ENCODE peak calls at places on chromosomes 6 and 20, in four cellular contexts. One of them, this sample, is unnamed.

GRCh38 chr20:25237610-25238318 is 10.1 kb upstream of the PYGB start:
- DNase-seq in HEK293T: no peak
- DNase-seq in RKO: peak; percentile 100
- DNase-seq in NCI-H1048: no peak
- DNase-seq in this sample: no peak

GRCh38 chr6:89387516-89388222 is 24.4 kb downstream of the RRAGD start:
- DNase-seq in HEK293T: no peak
- DNase-seq in RKO: no peak
- DNase-seq in NCI-H1048: no peak
- DNase-seq in this sample: no peak

GRCh38 chr6:105087571-105088211 is 92.1 kb downstream of the POPDC3 start:
- DNase-seq in HEK293T: peak; percentile 45
- DNase-seq in RKO: peak; percentile 76
- DNase-seq in NCI-H1048: peak; percentile 38
- DNase-seq in this sample: no peak

GRCh38 chr6:21958428-21958827 is 338.4 kb downstream of the PRL start:
- DNase-seq in HEK293T: no peak
- DNase-seq in RKO: no peak
- DNase-seq in NCI-H1048: no peak
- DNase-seq in this sample: no peak

GRCh38 chr6:155273438-155273837 is 9.6 kb downstream of the CLDN20 start:
- DNase-seq in HEK293T: no peak
- DNase-seq in RKO: no peak
- DNase-seq in NCI-H1048: no peak
- DNase-seq in this sample: no peak

GRCh38 chr20:43722153-43722505 is 4.7 kb downstream of the GTSF1L start:
- DNase-seq in HEK293T: no peak
- DNase-seq in RKO: no peak
- DNase-seq in NCI-H1048: no peak
- DNase-seq in this sample: no peak

GRCh38 chr6:45704056-45704790 is 311.4 kb downstream of the CLIC5 start:
- DNase-seq in HEK293T: no peak
- DNase-seq in RKO: no peak
- DNase-seq in NCI-H1048: no peak
- DNase-seq in this sample: no peak

GRCh38 chr6:127924440-127924839 is 23.6 kb upstream of the THEMIS start:
- DNase-seq in HEK293T: no peak
- DNase-seq in RKO: no peak
- DNase-seq in NCI-H1048: no peak
- DNase-seq in this sample: no peak

GRCh38 chr20:57260959-57261357 is 5.5 kb downstream of the BMP7 start:
- DNase-seq in HEK293T: no peak
- DNase-seq in RKO: no peak
- DNase-seq in NCI-H1048: no peak
- DNase-seq in this sample: no peak

GRCh38 chr6:44415424-44415823 is 27.9 kb downstream of the CDC5L start:
- DNase-seq in HEK293T: no peak
- DNase-seq in RKO: no peak
- DNase-seq in NCI-H1048: no peak
- DNase-seq in this sample: no peak

GRCh38 chr6:49918787-49919186 is 45.2 kb downstream of the DEFB114 start:
- DNase-seq in HEK293T: no peak
- DNase-seq in RKO: no peak
- DNase-seq in NCI-H1048: no peak
- DNase-seq in this sample: no peak

GRCh38 chr6:169933839-169934698 is 182.6 kb downstream of the ERMARD start:
- DNase-seq in HEK293T: no peak
- DNase-seq in RKO: no peak
- DNase-seq in NCI-H1048: no peak
- DNase-seq in this sample: no peak

GRCh38 chr20:57664924-57665588 is 44.8 kb downstream of the PMEPA1 start:
- DNase-seq in HEK293T: no peak
- DNase-seq in RKO: no peak
- DNase-seq in NCI-H1048: no peak
- DNase-seq in this sample: no peak

GRCh38 chr6:3281669-3282460 is 23.1 kb downstream of the PSMG4 start:
- DNase-seq in HEK293T: no peak
- DNase-seq in RKO: no peak
- DNase-seq in NCI-H1048: no peak
- DNase-seq in this sample: no peak

GRCh38 chr6:130906736-130907381 is 79.7 kb downstream of the SMLR1 start:
- DNase-seq in HEK293T: no peak
- DNase-seq in RKO: no peak
- DNase-seq in NCI-H1048: no peak
- DNase-seq in this sample: no peak

GRCh38 chr6:41504526-41505021 is 41.6 kb upstream of the FOXP4 start:
- DNase-seq in HEK293T: no peak
- DNase-seq in RKO: no peak
- DNase-seq in NCI-H1048: no peak
- DNase-seq in this sample: no peak

GRCh38 chr6:134376785-134377184 is 58.9 kb upstream of the SGK1 start:
- DNase-seq in HEK293T: no peak
- DNase-seq in RKO: no peak
- DNase-seq in NCI-H1048: no peak
- DNase-seq in this sample: no peak

GRCh38 chr6:117022774-117023173 is 145.7 kb downstream of the RFX6 start:
- DNase-seq in HEK293T: no peak
- DNase-seq in RKO: no peak
- DNase-seq in NCI-H1048: no peak
- DNase-seq in this sample: no peak

GRCh38 chr6:154488276-154488627 is 22.2 kb downstream of the CNKSR3 start:
- DNase-seq in HEK293T: no peak
- DNase-seq in RKO: no peak
- DNase-seq in NCI-H1048: no peak
- DNase-seq in this sample: no peak

GRCh38 chr20:37388831-37389230 is 42.9 kb downstream of the SRC start:
- DNase-seq in HEK293T: no peak
- DNase-seq in RKO: no peak
- DNase-seq in NCI-H1048: no peak
- DNase-seq in this sample: no peak

GRCh38 chr20:47568019-47568418 is 66.3 kb downstream of the NCOA3 start:
- DNase-seq in HEK293T: no peak
- DNase-seq in RKO: no peak
- DNase-seq in NCI-H1048: no peak
- DNase-seq in this sample: no peak

GRCh38 chr6:24551139-24551538 is 56.4 kb downstream of the ALDH5A1 start:
- DNase-seq in HEK293T: no peak
- DNase-seq in RKO: no peak
- DNase-seq in NCI-H1048: no peak
- DNase-seq in this sample: no peak

GRCh38 chr20:60224914-60225313 is 266.7 kb downstream of the CDH26 start:
- DNase-seq in HEK293T: peak; percentile 50
- DNase-seq in RKO: peak; percentile 49
- DNase-seq in NCI-H1048: no peak
- DNase-seq in this sample: no peak

GRCh38 chr6:34046617-34047016 is 99.3 kb downstream of the GRM4 start:
- DNase-seq in HEK293T: no peak
- DNase-seq in RKO: no peak
- DNase-seq in NCI-H1048: no peak
- DNase-seq in this sample: no peak

This sample was measured in mesothelial cell of epicardium.